ENCODE peak calls at places on chromosomes 5 and 9, in ten cellular contexts. X, E, G, B, J, P, A, Y, N and L are unnamed samples.

GRCh38 chr5:38870595-38870994 is 24.8 kb downstream of the OSMR start:
- DNase-seq in E (no peak), X (no peak), P (no peak), J (no peak), Y (no peak), B (no peak), A (no peak), G (no peak), N (no peak), L (no peak)

GRCh38 chr5:126878624-126879023 is 101.7 kb downstream of the LMNB1 start:
- DNase-seq in P (no peak), N (no peak), E (no peak), A (no peak), G (no peak), Y (no peak), X (no peak), J (no peak), B (no peak), L (no peak)

GRCh38 chr5:72613515-72613914 is 106.3 kb upstream of the ZNF366 start:
- DNase-seq in X (no peak), A (no peak), P (no peak), N (no peak), Y (no peak), J (no peak), G (no peak), B (no peak), E (no peak), L (no peak)

GRCh38 chr5:113371788-113372196 is 63.0 kb downstream of the TSSK1B start:
- DNase-seq in N (no peak), P (no peak), J (no peak), A (no peak), X (no peak), G (no peak), Y (no peak), B (no peak), E (no peak), L (no peak)

GRCh38 chr5:143896471-143896870 is 84.5 kb downstream of the HMHB1 start:
- DNase-seq in G (no peak), Y (no peak), X (peak; percentile 48), J (no peak), P (no peak), E (no peak), B (no peak), A (no peak), N (no peak), L (no peak)

GRCh38 chr5:57550132-57550531 is 67.5 kb upstream of the ACTBL2 start:
- DNase-seq in G (no peak), B (no peak), A (no peak), E (no peak), X (no peak), P (no peak), N (no peak), J (no peak), Y (peak; percentile 37), L (no peak)

GRCh38 chr5:14066326-14066725 is 76.8 kb upstream of the TRIO start:
- DNase-seq in J (no peak), Y (no peak), B (no peak), G (no peak), N (no peak), P (no peak), A (no peak), E (no peak), X (no peak), L (no peak)

GRCh38 chr5:130337179-130337888 is 433.1 kb downstream of the CHSY3 start:
- DNase-seq in J (no peak), N (no peak), A (no peak), P (no peak), B (peak; percentile 75), X (peak; percentile 15), E (peak; percentile 10), Y (no peak), G (no peak), L (peak; percentile 53)

GRCh38 chr5:91898865-91899264 is 515.7 kb upstream of the ARRDC3 start:
- DNase-seq in E (no peak), N (no peak), G (no peak), X (no peak), B (no peak), P (no peak), A (no peak), Y (no peak), J (no peak), L (no peak)

GRCh38 chr9:127746959-127747569 is 12.0 kb upstream of the TOR2A start:
- DNase-seq in B (no peak), A (no peak), X (no peak), G (no peak), Y (no peak), E (no peak), J (peak; percentile 25), N (no peak), P (no peak), L (no peak)

GRCh38 chr5:122126711-122127385 is 2.5 kb upstream of the ZNF474 start:
- DNase-seq in J (no peak), G (no peak), E (no peak), P (no peak), Y (no peak), A (no peak), N (no peak), B (no peak), X (peak; percentile 30), L (peak; percentile 45)

GRCh38 chr5:141760193-141760592 is 78.2 kb upstream of the ARAP3 start:
- DNase-seq in E (no peak), P (no peak), Y (no peak), N (no peak), X (no peak), A (no peak), J (no peak), B (no peak), G (no peak), L (no peak)

GRCh38 chr9:114029311-114030170 is 48.6 kb downstream of the AMBP start:
- DNase-seq in G (no peak), B (no peak), J (no peak), P (no peak), Y (no peak), N (no peak), E (no peak), X (no peak), A (no peak), L (no peak)

GRCh38 chr5:148826082-148826971 is at the start of gene ADRB2:
- DNase-seq in E (peak; percentile 96), G (peak; percentile 89), X (peak; percentile 91), N (peak; percentile 71), J (peak; percentile 80), Y (peak; percentile 98), B (peak; percentile 81), A (peak; percentile 72), P (peak; percentile 95), L (peak; percentile 98)

GRCh38 chr5:141753971-141754713 is 72.1 kb upstream of the ARAP3 start:
- DNase-seq in P (no peak), N (no peak), G (peak; percentile 75), E (peak; percentile 40), B (no peak), A (no peak), X (peak; percentile 24), J (no peak), Y (peak; percentile 64), L (no peak)

DNA sequence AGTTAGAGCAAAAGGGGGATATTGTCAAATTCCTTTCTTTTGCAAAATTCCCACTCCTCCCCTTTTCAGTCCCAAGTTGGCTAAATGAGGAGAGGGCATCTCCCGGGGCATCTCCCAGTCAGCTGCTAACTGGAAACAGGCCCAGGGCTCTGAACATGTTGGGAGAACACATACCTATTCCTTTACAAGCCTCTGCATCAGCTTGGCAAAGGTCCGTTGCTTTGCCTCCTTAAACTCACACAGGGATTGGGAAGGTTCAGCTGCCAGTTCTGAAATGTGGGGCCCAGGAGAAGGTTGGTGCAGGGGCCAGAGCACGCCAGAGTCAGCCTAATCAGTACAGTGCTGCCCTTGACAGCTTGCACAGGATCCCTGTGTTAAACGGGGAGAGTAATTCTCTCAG is 11.0 kb upstream of the DMRT3 start:
- DNase-seq in E (no peak), B (no peak), Y (no peak), P (no peak), J (no peak), N (no peak), G (no peak), A (no peak), X (no peak), L (no peak)
- H3K27me3 ChIP-seq in E (peaks cover 25% of the 10 kb centered on the region), B (peaks cover 43% of the 10 kb centered on the region), Y (peaks cover 29% of the 10 kb centered on the region), P (peaks cover 100% of the 10 kb centered on the region), J (peaks cover 74% of the 10 kb centered on the region), N (no peaks in the 10 kb centered on the region), G (peaks cover 18% of the 10 kb centered on the region), A (peaks cover 69% of the 10 kb centered on the region), X (peaks cover 30% of the 10 kb centered on the region), L (no peaks in the 10 kb centered on the region)

GRCh38 chr5:170960567-170960966 is 98.7 kb downstream of the RANBP17 start:
- DNase-seq in J (no peak), A (no peak), X (peak; percentile 59), N (no peak), Y (no peak), E (no peak), P (no peak), G (no peak), B (peak; percentile 18), L (no peak)
- H3K27me3 ChIP-seq in J (no peaks in the 10 kb centered on the region), A (no peaks in the 10 kb centered on the region), X (no peaks in the 10 kb centered on the region), N (no peaks in the 10 kb centered on the region), Y (no peaks in the 10 kb centered on the region), E (no peaks in the 10 kb centered on the region), P (no peaks in the 10 kb centered on the region), G (no peaks in the 10 kb centered on the region), B (no peaks in the 10 kb centered on the region), L (no peaks in the 10 kb centered on the region)

DNA sequence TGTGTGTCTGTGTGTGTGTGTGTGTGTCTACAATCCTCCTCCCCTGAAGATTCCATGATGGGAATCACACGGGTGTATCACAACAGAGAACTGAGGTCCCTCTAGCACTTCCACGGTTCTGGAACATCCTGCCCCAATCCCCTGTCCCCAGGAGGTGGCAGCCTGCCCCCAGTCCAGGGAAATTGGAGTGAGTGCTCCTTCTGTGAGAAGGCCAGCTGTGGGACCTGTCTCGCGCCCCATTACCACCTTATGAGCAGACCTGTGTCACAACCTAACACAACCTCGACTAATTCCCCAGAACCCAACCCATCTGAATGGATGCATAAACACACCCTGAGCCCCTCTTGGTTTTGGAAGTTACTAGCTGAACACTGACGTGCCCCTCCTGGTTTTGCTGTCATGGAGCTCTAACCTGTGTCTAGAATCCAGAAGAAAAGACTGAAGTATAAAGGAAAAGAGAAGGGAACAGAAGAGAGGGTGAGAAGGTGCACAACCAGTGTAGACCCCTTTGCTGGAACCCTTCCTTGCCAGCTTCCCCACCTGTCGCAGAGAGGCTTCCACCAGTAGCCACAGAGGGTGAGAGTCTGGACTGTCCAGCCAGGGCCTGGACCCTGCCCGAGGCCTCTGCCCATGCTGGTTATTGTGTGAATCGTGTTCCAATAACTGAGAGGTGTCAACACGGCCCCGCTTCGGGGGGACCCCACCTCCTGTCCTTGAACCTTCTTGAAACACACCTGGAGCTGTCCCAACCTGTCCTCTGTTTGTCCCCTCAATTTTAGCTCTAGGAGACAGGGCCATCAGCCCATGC is 3.4 kb downstream of the BTNL9 start:
- DNase-seq in P (no peak), E (no peak), B (no peak), X (no peak), N (peak; percentile 15), Y (no peak), G (no peak), J (no peak), A (no peak), L (peak; percentile 44)
- H3K27me3 ChIP-seq in P (peaks cover 76% of the 10 kb centered on the region), E (no peaks in the 10 kb centered on the region), B (no peaks in the 10 kb centered on the region), X (no peaks in the 10 kb centered on the region), N (peaks cover 2% of the 10 kb centered on the region), Y (no peaks in the 10 kb centered on the region), G (peaks cover 4% of the 10 kb centered on the region), J (peaks cover 48% of the 10 kb centered on the region), A (peaks cover 30% of the 10 kb centered on the region), L (peaks cover 48% of the 10 kb centered on the region)

GRCh38 chr9:132577119-132577518 is 5.3 kb upstream of the BARHL1 start:
- DNase-seq in A (no peak), Y (no peak), B (no peak), E (no peak), J (no peak), X (no peak), G (no peak), P (no peak), N (no peak), L (no peak)
- H3K27me3 ChIP-seq in A (peaks cover 74% of the 10 kb centered on the region), Y (peaks cover 64% of the 10 kb centered on the region), B (peaks cover 52% of the 10 kb centered on the region), E (peaks cover 23% of the 10 kb centered on the region), J (peaks cover 76% of the 10 kb centered on the region), X (peaks cover 63% of the 10 kb centered on the region), G (peaks cover 67% of the 10 kb centered on the region), P (peaks cover 100% of the 10 kb centered on the region), N (peaks cover 7% of the 10 kb centered on the region), L (peaks cover 79% of the 10 kb centered on the region)